ENCODE peak calls at places on chromosomes 4 and X, in ten cellular contexts. One of them, this sample, is unnamed.

GRCh38 chr4:94743838-94744237 is 13.9 kb upstream of the BMPR1B start:
- DNase-seq in dorsolateral prefrontal cortex: no peak
- DNase-seq in AG04450: no peak
- DNase-seq in neural progenitor cell: no peak
- DNase-seq in IMR-90: no peak
- DNase-seq in lower leg skin: no peak
- DNase-seq in activated CD8-positive, alpha-beta T cell treated with anti-CD3 and anti-CD28 coated beads for 36 hours: no peak
- DNase-seq in H9: no peak
- DNase-seq in uterus: no peak
- DNase-seq in astrocyte of the spinal cord: no peak
- DNase-seq in this sample: no peak

GRCh38 chrX:47749185-47749967 is 87.3 kb upstream of the ZNF81 start:
- DNase-seq in dorsolateral prefrontal cortex: no peak
- DNase-seq in AG04450: no peak
- DNase-seq in neural progenitor cell: no peak
- DNase-seq in IMR-90: peak; percentile 61
- DNase-seq in lower leg skin: no peak
- DNase-seq in activated CD8-positive, alpha-beta T cell treated with anti-CD3 and anti-CD28 coated beads for 36 hours: no peak
- DNase-seq in H9: no peak
- DNase-seq in uterus: no peak
- DNase-seq in astrocyte of the spinal cord: peak; percentile 83
- DNase-seq in this sample: peak; percentile 27

GRCh38 chrX:106936246-106936645 is 16.0 kb downstream of the CLDN2 start:
- DNase-seq in dorsolateral prefrontal cortex: no peak
- DNase-seq in AG04450: no peak
- DNase-seq in neural progenitor cell: no peak
- DNase-seq in IMR-90: no peak
- DNase-seq in lower leg skin: no peak
- DNase-seq in activated CD8-positive, alpha-beta T cell treated with anti-CD3 and anti-CD28 coated beads for 36 hours: no peak
- DNase-seq in H9: no peak
- DNase-seq in uterus: no peak
- DNase-seq in astrocyte of the spinal cord: no peak
- DNase-seq in this sample: no peak

GRCh38 chr4:52260507-52261302 is 209.6 kb downstream of the SPATA18 start:
- DNase-seq in dorsolateral prefrontal cortex: no peak
- DNase-seq in AG04450: no peak
- DNase-seq in neural progenitor cell: no peak
- DNase-seq in IMR-90: no peak
- DNase-seq in lower leg skin: no peak
- DNase-seq in activated CD8-positive, alpha-beta T cell treated with anti-CD3 and anti-CD28 coated beads for 36 hours: no peak
- DNase-seq in H9: no peak
- DNase-seq in uterus: no peak
- DNase-seq in astrocyte of the spinal cord: no peak
- DNase-seq in this sample: no peak

GRCh38 chr4:181701219-181701618 is 542.0 kb upstream of the TENM3 start:
- DNase-seq in dorsolateral prefrontal cortex: no peak
- DNase-seq in AG04450: no peak
- DNase-seq in neural progenitor cell: no peak
- DNase-seq in IMR-90: peak; percentile 15
- DNase-seq in lower leg skin: no peak
- DNase-seq in activated CD8-positive, alpha-beta T cell treated with anti-CD3 and anti-CD28 coated beads for 36 hours: no peak
- DNase-seq in H9: no peak
- DNase-seq in uterus: no peak
- DNase-seq in astrocyte of the spinal cord: no peak
- DNase-seq in this sample: no peak

GRCh38 chrX:15619053-15619772 is 18.5 kb upstream of the ACE2 start:
- DNase-seq in dorsolateral prefrontal cortex: no peak
- DNase-seq in AG04450: no peak
- DNase-seq in neural progenitor cell: no peak
- DNase-seq in IMR-90: peak; percentile 2
- DNase-seq in lower leg skin: no peak
- DNase-seq in activated CD8-positive, alpha-beta T cell treated with anti-CD3 and anti-CD28 coated beads for 36 hours: no peak
- DNase-seq in H9: no peak
- DNase-seq in uterus: no peak
- DNase-seq in astrocyte of the spinal cord: peak; percentile 38
- DNase-seq in this sample: no peak

GRCh38 chr4:48436318-48436717 is 46.8 kb upstream of the SLC10A4 start:
- DNase-seq in dorsolateral prefrontal cortex: no peak
- DNase-seq in AG04450: no peak
- DNase-seq in neural progenitor cell: no peak
- DNase-seq in IMR-90: no peak
- DNase-seq in lower leg skin: no peak
- DNase-seq in activated CD8-positive, alpha-beta T cell treated with anti-CD3 and anti-CD28 coated beads for 36 hours: no peak
- DNase-seq in H9: no peak
- DNase-seq in uterus: no peak
- DNase-seq in astrocyte of the spinal cord: no peak
- DNase-seq in this sample: no peak

GRCh38 chr4:139154538-139154937 is 22.5 kb downstream of the ELF2 start:
- DNase-seq in dorsolateral prefrontal cortex: no peak
- DNase-seq in AG04450: no peak
- DNase-seq in neural progenitor cell: no peak
- DNase-seq in IMR-90: no peak
- DNase-seq in lower leg skin: no peak
- DNase-seq in activated CD8-positive, alpha-beta T cell treated with anti-CD3 and anti-CD28 coated beads for 36 hours: no peak
- DNase-seq in H9: peak; percentile 44
- DNase-seq in uterus: no peak
- DNase-seq in astrocyte of the spinal cord: no peak
- DNase-seq in this sample: no peak

GRCh38 chr4:161714022-161714751 is 449.6 kb downstream of the FSTL5 start:
- DNase-seq in dorsolateral prefrontal cortex: no peak
- DNase-seq in AG04450: peak; percentile 66
- DNase-seq in neural progenitor cell: no peak
- DNase-seq in IMR-90: peak; percentile 91
- DNase-seq in lower leg skin: no peak
- DNase-seq in activated CD8-positive, alpha-beta T cell treated with anti-CD3 and anti-CD28 coated beads for 36 hours: no peak
- DNase-seq in H9: no peak
- DNase-seq in uterus: no peak
- DNase-seq in astrocyte of the spinal cord: peak; percentile 87
- DNase-seq in this sample: no peak

GRCh38 chr4:3254302-3255131 is 5.6 kb downstream of the MSANTD1 start:
- DNase-seq in dorsolateral prefrontal cortex: no peak
- DNase-seq in AG04450: no peak
- DNase-seq in neural progenitor cell: peak; percentile 52
- DNase-seq in IMR-90: no peak
- DNase-seq in lower leg skin: peak; percentile 75
- DNase-seq in activated CD8-positive, alpha-beta T cell treated with anti-CD3 and anti-CD28 coated beads for 36 hours: no peak
- DNase-seq in H9: peak; percentile 16
- DNase-seq in uterus: peak; percentile 9
- DNase-seq in astrocyte of the spinal cord: no peak
- DNase-seq in this sample: no peak

GRCh38 chr4:113725963-113726362 is 35.6 kb downstream of the CAMK2D start:
- DNase-seq in dorsolateral prefrontal cortex: no peak
- DNase-seq in AG04450: no peak
- DNase-seq in neural progenitor cell: no peak
- DNase-seq in IMR-90: no peak
- DNase-seq in lower leg skin: no peak
- DNase-seq in activated CD8-positive, alpha-beta T cell treated with anti-CD3 and anti-CD28 coated beads for 36 hours: no peak
- DNase-seq in H9: no peak
- DNase-seq in uterus: no peak
- DNase-seq in astrocyte of the spinal cord: no peak
- DNase-seq in this sample: no peak
- TF ChIP-seq CTCF in dorsolateral prefrontal cortex: no peak
- TF ChIP-seq CTCF in AG04450: no peak
- TF ChIP-seq CTCF in neural progenitor cell: no peak
- TF ChIP-seq CTCF in IMR-90: no peak
- TF ChIP-seq CTCF in lower leg skin: no peak
- TF ChIP-seq CTCF in activated CD8-positive, alpha-beta T cell treated with anti-CD3 and anti-CD28 coated beads for 36 hours: no peak
- TF ChIP-seq CTCF in H9: no peak
- TF ChIP-seq CTCF in uterus: no peak
- TF ChIP-seq CTCF in astrocyte of the spinal cord: no peak
- TF ChIP-seq CTCF in this sample: no peak

GRCh38 chr4:1409079-1409805 is 3.0 kb upstream of the NKX1-1 start:
- DNase-seq in dorsolateral prefrontal cortex: no peak
- DNase-seq in AG04450: no peak
- DNase-seq in neural progenitor cell: no peak
- DNase-seq in IMR-90: no peak
- DNase-seq in lower leg skin: peak; percentile 66
- DNase-seq in activated CD8-positive, alpha-beta T cell treated with anti-CD3 and anti-CD28 coated beads for 36 hours: no peak
- DNase-seq in H9: no peak
- DNase-seq in uterus: no peak
- DNase-seq in astrocyte of the spinal cord: no peak
- DNase-seq in this sample: no peak

GRCh38 chr4:1412376-1413220 is 6.4 kb upstream of the NKX1-1 start:
- DNase-seq in dorsolateral prefrontal cortex: no peak
- DNase-seq in AG04450: no peak
- DNase-seq in neural progenitor cell: no peak
- DNase-seq in IMR-90: no peak
- DNase-seq in lower leg skin: peak; percentile 77
- DNase-seq in activated CD8-positive, alpha-beta T cell treated with anti-CD3 and anti-CD28 coated beads for 36 hours: no peak
- DNase-seq in H9: peak; percentile 23
- DNase-seq in uterus: no peak
- DNase-seq in astrocyte of the spinal cord: no peak
- DNase-seq in this sample: no peak

GRCh38 chr4:1409806-1410425 is 3.7 kb upstream of the NKX1-1 start:
- DNase-seq in dorsolateral prefrontal cortex: no peak
- DNase-seq in AG04450: no peak
- DNase-seq in neural progenitor cell: no peak
- DNase-seq in IMR-90: no peak
- DNase-seq in lower leg skin: peak; percentile 79
- DNase-seq in activated CD8-positive, alpha-beta T cell treated with anti-CD3 and anti-CD28 coated beads for 36 hours: no peak
- DNase-seq in H9: no peak
- DNase-seq in uterus: no peak
- DNase-seq in astrocyte of the spinal cord: no peak
- DNase-seq in this sample: no peak

GRCh38 chr4:1411436-1412375 is 5.5 kb upstream of the NKX1-1 start:
- DNase-seq in dorsolateral prefrontal cortex: no peak
- DNase-seq in AG04450: no peak
- DNase-seq in neural progenitor cell: no peak
- DNase-seq in IMR-90: no peak
- DNase-seq in lower leg skin: peak; percentile 59
- DNase-seq in activated CD8-positive, alpha-beta T cell treated with anti-CD3 and anti-CD28 coated beads for 36 hours: no peak
- DNase-seq in H9: peak; percentile 37
- DNase-seq in uterus: no peak
- DNase-seq in astrocyte of the spinal cord: no peak
- DNase-seq in this sample: no peak

DNA sequence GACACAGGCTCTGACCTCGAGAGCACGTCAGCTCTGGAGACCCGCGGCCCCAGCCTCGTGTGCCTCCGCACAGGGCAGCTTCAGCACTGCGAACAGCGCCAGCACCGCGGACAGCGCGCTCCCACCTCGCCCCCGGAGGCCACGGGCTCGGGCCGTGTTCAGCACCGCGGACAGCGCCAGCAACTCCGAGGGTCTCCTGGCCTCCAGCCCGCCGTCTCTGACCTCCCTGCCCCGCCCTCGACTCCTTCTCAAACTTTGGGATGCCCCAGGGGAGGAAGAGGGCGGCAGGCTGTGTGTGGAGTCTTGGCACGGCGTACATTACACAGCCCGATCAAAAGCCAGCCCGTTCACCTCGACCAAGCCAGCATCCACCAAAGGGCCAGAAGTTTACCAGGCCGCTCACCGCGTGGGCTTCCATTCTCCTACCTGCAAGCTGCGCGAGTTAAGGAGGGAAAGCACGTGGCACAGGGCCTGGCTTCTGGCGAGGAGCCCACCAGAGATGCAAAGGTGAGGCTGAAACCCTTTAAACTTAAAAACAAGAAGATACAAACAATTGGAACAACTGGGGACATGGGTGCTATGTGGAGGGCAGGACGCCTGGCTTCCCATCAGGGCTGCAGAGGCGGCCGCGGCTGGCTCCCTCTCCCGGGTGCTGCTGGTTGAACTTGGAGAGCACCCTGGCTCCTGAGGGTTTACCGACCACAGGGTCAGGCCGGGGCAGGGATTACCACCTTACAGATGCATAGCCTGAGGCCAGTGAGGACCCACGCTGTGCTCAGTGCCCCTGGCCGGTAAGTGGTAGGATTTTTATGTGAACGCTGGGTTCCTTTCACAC is 4.5 kb upstream of the NKX1-1 start:
- DNase-seq in dorsolateral prefrontal cortex: no peak
- DNase-seq in AG04450: no peak
- DNase-seq in neural progenitor cell: peak; percentile 97
- DNase-seq in IMR-90: peak; percentile 16
- DNase-seq in lower leg skin: peak; percentile 77
- DNase-seq in activated CD8-positive, alpha-beta T cell treated with anti-CD3 and anti-CD28 coated beads for 36 hours: peak; percentile 72
- DNase-seq in H9: peak; percentile 87
- DNase-seq in uterus: no peak
- DNase-seq in astrocyte of the spinal cord: peak; percentile 25
- DNase-seq in this sample: peak; percentile 31
- TF ChIP-seq CTCF in dorsolateral prefrontal cortex: no peak
- TF ChIP-seq CTCF in AG04450: no peak
- TF ChIP-seq CTCF in neural progenitor cell: no peak
- TF ChIP-seq CTCF in IMR-90: no peak
- TF ChIP-seq CTCF in lower leg skin: no peak
- TF ChIP-seq CTCF in activated CD8-positive, alpha-beta T cell treated with anti-CD3 and anti-CD28 coated beads for 36 hours: no peak
- TF ChIP-seq CTCF in H9: no peak
- TF ChIP-seq CTCF in uterus: no peak
- TF ChIP-seq CTCF in astrocyte of the spinal cord: no peak
- TF ChIP-seq CTCF in this sample: no peak

GRCh38 chrX:51804741-51805140 is 61.5 kb downstream of the GSPT2 start:
- DNase-seq in dorsolateral prefrontal cortex: no peak
- DNase-seq in AG04450: no peak
- DNase-seq in neural progenitor cell: no peak
- DNase-seq in IMR-90: no peak
- DNase-seq in lower leg skin: no peak
- DNase-seq in activated CD8-positive, alpha-beta T cell treated with anti-CD3 and anti-CD28 coated beads for 36 hours: no peak
- DNase-seq in H9: no peak
- DNase-seq in uterus: no peak
- DNase-seq in astrocyte of the spinal cord: no peak
- DNase-seq in this sample: no peak
- TF ChIP-seq CTCF in dorsolateral prefrontal cortex: no peak
- TF ChIP-seq CTCF in AG04450: peak; percentile 16
- TF ChIP-seq CTCF in neural progenitor cell: peak; percentile 37
- TF ChIP-seq CTCF in IMR-90: no peak
- TF ChIP-seq CTCF in lower leg skin: no peak
- TF ChIP-seq CTCF in activated CD8-positive, alpha-beta T cell treated with anti-CD3 and anti-CD28 coated beads for 36 hours: no peak
- TF ChIP-seq CTCF in H9: peak; percentile 54
- TF ChIP-seq CTCF in uterus: no peak
- TF ChIP-seq CTCF in astrocyte of the spinal cord: no peak
- TF ChIP-seq CTCF in this sample: no peak

GRCh38 chr4:30719363-30720020 is 677 bp upstream of the PCDH7 start:
- DNase-seq in dorsolateral prefrontal cortex: peak; percentile 51
- DNase-seq in AG04450: no peak
- DNase-seq in neural progenitor cell: peak; percentile 87
- DNase-seq in IMR-90: peak; percentile 68
- DNase-seq in lower leg skin: peak; percentile 91
- DNase-seq in activated CD8-positive, alpha-beta T cell treated with anti-CD3 and anti-CD28 coated beads for 36 hours: peak; percentile 4
- DNase-seq in H9: peak; percentile 69
- DNase-seq in uterus: peak; percentile 66
- DNase-seq in astrocyte of the spinal cord: peak; percentile 66
- DNase-seq in this sample: no peak

GRCh38 chr4:30717208-30718020 is 2.8 kb upstream of the PCDH7 start:
- DNase-seq in dorsolateral prefrontal cortex: peak; percentile 58
- DNase-seq in AG04450: no peak
- DNase-seq in neural progenitor cell: peak; percentile 85
- DNase-seq in IMR-90: peak; percentile 70
- DNase-seq in lower leg skin: peak; percentile 86
- DNase-seq in activated CD8-positive, alpha-beta T cell treated with anti-CD3 and anti-CD28 coated beads for 36 hours: peak; percentile 59
- DNase-seq in H9: peak; percentile 83
- DNase-seq in uterus: peak; percentile 43
- DNase-seq in astrocyte of the spinal cord: peak; percentile 69
- DNase-seq in this sample: peak; percentile 26

GRCh38 chr4:30718021-30718888 is 1.9 kb upstream of the PCDH7 start:
- DNase-seq in dorsolateral prefrontal cortex: peak; percentile 60
- DNase-seq in AG04450: no peak
- DNase-seq in neural progenitor cell: peak; percentile 76
- DNase-seq in IMR-90: peak; percentile 36
- DNase-seq in lower leg skin: peak; percentile 85
- DNase-seq in activated CD8-positive, alpha-beta T cell treated with anti-CD3 and anti-CD28 coated beads for 36 hours: peak; percentile 6
- DNase-seq in H9: peak; percentile 65
- DNase-seq in uterus: peak; percentile 57
- DNase-seq in astrocyte of the spinal cord: no peak
- DNase-seq in this sample: no peak

GRCh38 chr4:30720021-30720655 is at the start of gene PCDH7:
- DNase-seq in dorsolateral prefrontal cortex: peak; percentile 47
- DNase-seq in AG04450: no peak
- DNase-seq in neural progenitor cell: no peak
- DNase-seq in IMR-90: peak; percentile 73
- DNase-seq in lower leg skin: no peak
- DNase-seq in activated CD8-positive, alpha-beta T cell treated with anti-CD3 and anti-CD28 coated beads for 36 hours: peak; percentile 37
- DNase-seq in H9: peak; percentile 71
- DNase-seq in uterus: peak; percentile 52
- DNase-seq in astrocyte of the spinal cord: peak; percentile 72
- DNase-seq in this sample: no peak

GRCh38 chr4:30718889-30719252 is 1.3 kb upstream of the PCDH7 start:
- DNase-seq in dorsolateral prefrontal cortex: no peak
- DNase-seq in AG04450: no peak
- DNase-seq in neural progenitor cell: peak; percentile 52
- DNase-seq in IMR-90: peak; percentile 48
- DNase-seq in lower leg skin: no peak
- DNase-seq in activated CD8-positive, alpha-beta T cell treated with anti-CD3 and anti-CD28 coated beads for 36 hours: no peak
- DNase-seq in H9: no peak
- DNase-seq in uterus: peak; percentile 13
- DNase-seq in astrocyte of the spinal cord: peak; percentile 50
- DNase-seq in this sample: no peak
- TF ChIP-seq CTCF in dorsolateral prefrontal cortex: no peak
- TF ChIP-seq CTCF in AG04450: peak; percentile 33
- TF ChIP-seq CTCF in neural progenitor cell: no peak
- TF ChIP-seq CTCF in IMR-90: peak; percentile 25
- TF ChIP-seq CTCF in lower leg skin: no peak
- TF ChIP-seq CTCF in activated CD8-positive, alpha-beta T cell treated with anti-CD3 and anti-CD28 coated beads for 36 hours: no peak
- TF ChIP-seq CTCF in H9: no peak
- TF ChIP-seq CTCF in uterus: peak; percentile 26
- TF ChIP-seq CTCF in astrocyte of the spinal cord: peak; percentile 31
- TF ChIP-seq CTCF in this sample: no peak